ENCODE peak calls at places on chromosomes 5 and 9, in six cellular contexts. O is mammary epithelial cell; P is activated naive CD8-positive, alpha-beta T cell treated with anti-CD3 and anti-CD28 coated beads, Interleukin-2, amount 50 U/mL, for 24 hours; T is RPMI7951; L is H9; U is HTR-8/SVneo. Y is an unnamed sample.

GRCh38 chr9:18768951-18769622 is 263.9 kb downstream of the SAXO1 start:
- DNase-seq in O (no peak), P (no peak), T (no peak), L (no peak), U (no peak), Y (no peak)

GRCh38 chr9:109477269-109478203 is 20.6 kb downstream of the PTPN3 start:
- DNase-seq in O (peak), P (no peak), T (no peak), L (no peak), U (no peak), Y (no peak)

GRCh38 chr5:43213951-43214350 is 21.9 kb downstream of the NIM1K start:
- DNase-seq in O (no peak), P (no peak), T (no peak), L (no peak), U (no peak), Y (no peak)

GRCh38 chr5:127290019-127290945 is at the start of gene MEGF10:
- DNase-seq in O (peak), P (peak), T (peak), L (peak), U (peak), Y (peak)

GRCh38 chr5:149937610-149938009 is 7.0 kb downstream of the PDE6A start:
- DNase-seq in O (peak), P (no peak), T (peak), L (no peak), U (no peak), Y (peak)

GRCh38 chr9:131477367-131477766 is 25.4 kb upstream of the POMT1 start:
- DNase-seq in O (no peak), P (no peak), T (no peak), L (no peak), U (no peak), Y (no peak)

GRCh38 chr5:150498501-150498900 is 9.4 kb upstream of the NDST1 start:
- DNase-seq in O (no peak), P (no peak), T (no peak), L (peak), U (no peak), Y (no peak)

GRCh38 chr9:35333551-35333950 is 156.4 kb upstream of the RUSC2 start:
- DNase-seq in O (peak), P (no peak), T (no peak), L (no peak), U (no peak), Y (peak)

GRCh38 chr9:121771418-121771817 is 120.0 kb downstream of the DAB2IP start:
- DNase-seq in O (no peak), P (no peak), T (no peak), L (no peak), U (no peak), Y (no peak)

Y was measured in Daoy.